ENCODE peak calls at places on chromosomes 16 and 17, in six cellular contexts. E is stomach, I is foreskin keratinocyte, Y is mammary epithelial cell, H is uterus, U is gastrocnemius medialis. B is an unnamed sample.

GRCh38 chr17:37787055-37787720 is 42.3 kb upstream of the HNF1B start:
- DNase-seq in E (peak), I (no peak), Y (no peak), H (no peak), U (no peak), B (no peak)

GRCh38 chr17:4788807-4789700 is at the start of gene GLTPD2:
- DNase-seq in E (no peak), I (peak), Y (no peak), H (no peak), U (no peak), B (peak)

GRCh38 chr17:54945671-54946070 is 22.8 kb downstream of the COX11 start:
- DNase-seq in E (no peak), I (no peak), Y (no peak), H (no peak), U (no peak), B (no peak)

GRCh38 chr17:43987131-43988021 is 17.0 kb upstream of the NAGS start:
- DNase-seq in E (no peak), I (no peak), Y (no peak), H (no peak), U (no peak), B (no peak)

GRCh38 chr17:57534863-57535651 is 210.0 kb downstream of the CCDC182 start:
- DNase-seq in E (no peak), I (no peak), Y (no peak), H (no peak), U (peak), B (no peak)

GRCh38 chr17:45768000-45768399 is 16.1 kb upstream of the CRHR1 start:
- DNase-seq in E (no peak), I (no peak), Y (no peak), H (no peak), U (no peak), B (no peak)

GRCh38 chr17:614637-615546 is 99.7 kb downstream of the VPS53 start:
- DNase-seq in E (no peak), I (peak), Y (peak), H (no peak), U (peak), B (peak)

GRCh38 chr16:79402356-79402755 is 198.2 kb downstream of the MAF start:
- DNase-seq in E (peak), I (no peak), Y (no peak), H (no peak), U (no peak), B (peak)

GRCh38 chr17:65442250-65442649 is 119.2 kb downstream of the AXIN2 start:
- DNase-seq in E (no peak), I (no peak), Y (no peak), H (no peak), U (no peak), B (no peak)

GRCh38 chr16:79172306-79172705 is 428.2 kb downstream of the MAF start:
- DNase-seq in E (no peak), I (no peak), Y (no peak), H (no peak), U (no peak), B (no peak)

DNA sequence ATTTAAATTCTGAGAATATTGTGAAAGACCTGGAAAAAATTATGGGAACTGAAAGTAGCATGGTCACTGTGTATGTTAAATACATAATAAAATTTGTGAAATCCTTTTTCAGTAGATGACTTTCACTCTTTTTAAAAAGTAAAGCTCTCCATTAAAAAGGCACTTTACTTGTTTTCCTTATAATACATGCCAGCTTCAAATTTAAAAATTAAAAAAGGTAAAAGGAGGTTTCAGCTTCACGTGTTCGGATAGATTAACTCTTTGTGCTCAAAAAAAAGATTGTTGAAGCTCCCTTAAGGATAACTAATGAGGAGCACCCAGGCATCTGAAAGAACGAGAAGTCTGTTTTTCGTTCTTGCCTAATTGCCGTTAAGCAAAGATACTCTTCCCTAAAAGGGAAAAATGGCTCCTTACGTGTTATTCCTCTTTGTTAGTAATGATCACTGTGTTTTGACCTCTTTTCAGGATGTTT is 87.8 kb downstream of the TUBD1 start:
- DNase-seq in E (no peak), I (no peak), Y (no peak), H (no peak), U (no peak), B (no peak)
- H3K27ac ChIP-seq in E (peak), I (no peak), Y (no peak), H (peak), U (peak), B (no peak)

GRCh38 chr16:8889893-8890548 is 7.9 kb downstream of the LITAFD start:
- DNase-seq in E (no peak), I (no peak), Y (no peak), H (no peak), U (no peak), B (no peak)

GRCh38 chr16:8887438-8887765 is 5.3 kb downstream of the LITAFD start:
- DNase-seq in E (no peak), I (no peak), Y (no peak), H (no peak), U (no peak), B (no peak)

GRCh38 chr16:8886593-8887437 is 4.7 kb downstream of the LITAFD start:
- DNase-seq in E (no peak), I (no peak), Y (no peak), H (no peak), U (no peak), B (no peak)

GRCh38 chr16:8888951-8889892 is 7.1 kb downstream of the LITAFD start:
- DNase-seq in E (no peak), I (no peak), Y (no peak), H (no peak), U (no peak), B (no peak)

DNA sequence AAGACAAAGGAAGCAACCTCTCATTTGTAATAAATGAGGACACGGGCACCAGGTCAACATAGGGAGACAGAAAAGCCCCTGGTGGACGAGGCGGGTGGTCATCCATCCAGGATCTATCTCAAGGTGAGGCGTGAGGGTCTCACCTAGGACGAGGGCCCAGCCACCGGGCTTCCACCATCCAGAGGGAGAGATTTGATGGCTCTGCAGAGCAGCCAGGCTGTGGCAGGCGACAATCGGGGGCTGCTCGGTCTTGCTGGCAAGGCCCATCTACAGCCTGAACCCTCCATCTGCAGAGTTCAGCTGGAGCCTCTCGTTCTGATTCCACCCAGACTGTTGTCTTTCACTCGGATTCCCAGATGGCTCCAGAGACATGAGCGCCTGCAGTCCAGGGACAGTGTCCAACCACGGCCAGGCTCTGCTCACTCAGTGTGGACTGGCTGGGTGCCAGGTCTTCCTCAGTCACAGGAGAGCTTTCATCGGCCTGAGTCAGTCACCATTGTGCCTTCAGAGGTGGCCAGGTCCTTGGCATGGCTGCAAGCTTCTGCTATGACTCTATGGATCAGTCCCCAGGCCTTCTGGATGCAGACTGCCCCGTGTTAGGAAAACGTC is 5.9 kb downstream of the LITAFD start:
- DNase-seq in E (peak), I (no peak), Y (no peak), H (peak), U (peak), B (no peak)
- TF ChIP-seq CTCF in E (no peak), I (no peak), Y (no peak), H (no peak), U (no peak), B (no peak)

DNA sequence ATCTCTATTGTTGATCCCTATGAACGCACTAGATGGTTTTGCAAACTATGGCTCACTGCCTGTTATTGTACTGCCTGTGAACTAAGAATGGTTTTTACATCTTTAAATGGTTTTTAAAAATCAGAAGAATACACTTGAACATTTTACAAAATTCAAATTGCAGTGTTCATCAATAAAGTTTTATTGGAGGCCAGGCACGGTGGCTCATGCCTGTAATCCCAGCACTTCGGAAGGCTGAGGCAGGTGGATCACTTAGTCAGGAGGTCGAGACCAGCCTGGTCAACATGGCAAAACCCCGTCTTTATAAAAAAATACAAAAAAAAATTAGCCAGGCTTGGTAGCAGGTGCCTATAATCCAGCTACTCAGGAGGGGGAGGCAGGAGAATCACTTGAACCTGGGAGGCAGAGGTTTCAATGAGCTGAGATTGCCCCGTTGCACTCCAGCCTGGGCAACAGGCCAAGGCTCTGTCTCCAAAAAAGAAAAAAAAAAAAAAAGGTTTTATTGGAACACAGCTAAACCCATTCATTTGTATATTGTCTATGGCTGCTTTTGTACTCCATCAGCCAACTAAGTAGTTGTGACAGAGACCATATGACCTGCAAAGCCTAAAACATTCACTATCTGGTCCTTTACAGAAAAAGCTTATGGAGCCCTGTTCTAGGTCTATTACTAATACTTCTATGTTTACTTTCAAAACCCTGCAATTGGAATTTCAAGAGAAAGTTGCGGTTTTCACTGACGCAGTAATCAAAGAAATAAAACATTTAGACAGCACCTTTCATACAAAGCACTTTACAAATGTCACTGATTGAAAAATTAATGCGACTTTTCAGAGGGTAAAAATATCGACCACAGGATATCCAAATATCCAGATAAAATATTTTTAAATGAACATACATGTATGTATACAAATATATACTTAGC is 18.8 kb downstream of the IKZF3 start:
- DNase-seq in E (no peak), I (no peak), Y (no peak), H (no peak), U (no peak), B (no peak)
- H3K27ac ChIP-seq in E (no peak), I (no peak), Y (no peak), H (no peak), U (no peak), B (no peak)

GRCh38 chr16:86224629-86225028 is 285.7 kb upstream of the FOXF1 start:
- DNase-seq in E (no peak), I (no peak), Y (no peak), H (no peak), U (no peak), B (no peak)

GRCh38 chr16:86225905-86226371 is 284.4 kb upstream of the FOXF1 start:
- DNase-seq in E (peak), I (no peak), Y (no peak), H (no peak), U (no peak), B (no peak)

GRCh38 chr16:86222541-86222940 is 287.8 kb upstream of the FOXF1 start:
- DNase-seq in E (peak), I (no peak), Y (no peak), H (no peak), U (no peak), B (no peak)

GRCh38 chr16:86222965-86223551 is 287.3 kb upstream of the FOXF1 start:
- DNase-seq in E (peak), I (no peak), Y (no peak), H (no peak), U (no peak), B (peak)

DNA sequence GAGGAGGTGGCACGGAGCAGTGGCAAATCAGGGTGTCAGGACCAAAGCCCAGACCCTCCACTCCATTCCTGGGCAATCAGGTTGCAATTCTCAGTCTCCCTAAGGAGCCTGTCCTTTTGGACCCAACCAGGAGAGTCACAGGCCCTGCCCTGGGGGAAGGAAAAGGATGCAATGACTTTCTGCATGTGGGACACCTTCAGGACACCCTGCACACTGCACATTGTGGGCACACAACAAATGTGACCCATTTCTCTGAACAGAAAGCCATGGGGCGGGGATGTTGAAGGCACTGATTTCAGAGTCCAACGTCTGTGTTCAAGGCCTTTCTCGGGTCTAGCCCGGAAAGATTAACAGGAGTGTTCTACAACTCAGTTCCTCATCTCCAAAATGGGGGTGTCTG is 286.2 kb upstream of the FOXF1 start:
- DNase-seq in E (peak), I (no peak), Y (no peak), H (no peak), U (no peak), B (no peak)
- TF ChIP-seq CTCF in E (no peak), I (no peak), Y (no peak), H (no peak), U (no peak), B (no peak)